ENCODE peak calls at places on chromosome 14, in nine cellular contexts. C, N, A, K, H, Y, J, M and U are unnamed samples. For H3K36me3, the result is how much of the 10 kb centered on the place peaks cover.

GRCh38 chr14:104969741-104970230 is 8.4 kb downstream of the AHNAK2 start:
- DNase-seq in C (no peak), N (no peak), A (no peak), K (no peak), H (no peak), Y (no peak), J (no peak), M (no peak), U (no peak)

GRCh38 chr14:103518416-103519042 is 4.1 kb downstream of the CKB start:
- DNase-seq in C (peak), N (peak), A (peak), K (peak), H (no peak), Y (no peak), J (no peak), M (peak), U (no peak)

GRCh38 chr14:41350476-41350875 is 256.2 kb upstream of the LRFN5 start:
- DNase-seq in C (no peak), N (no peak), A (no peak), K (no peak), H (no peak), Y (no peak), J (no peak), M (no peak), U (no peak)

GRCh38 chr14:71372411-71372838 is 465.2 kb downstream of the PCNX1 start:
- DNase-seq in C (no peak), N (no peak), A (no peak), K (no peak), H (no peak), Y (no peak), J (no peak), M (no peak), U (no peak)

GRCh38 chr14:44494125-44494524 is 13.0 kb downstream of the FSCB start:
- DNase-seq in C (no peak), N (no peak), A (no peak), K (no peak), H (no peak), Y (no peak), J (no peak), M (no peak), U (no peak)

GRCh38 chr14:87052646-87053225 is 940.2 kb downstream of the GALC start:
- DNase-seq in C (no peak), N (no peak), A (no peak), K (no peak), H (no peak), Y (no peak), J (no peak), M (no peak), U (no peak)

GRCh38 chr14:101358320-101358569 is 203.1 kb upstream of the DIO3 start:
- DNase-seq in C (no peak), N (no peak), A (peak), K (no peak), H (peak), Y (no peak), J (no peak), M (no peak), U (no peak)

GRCh38 chr14:101467181-101467926 is 93.9 kb upstream of the DIO3 start:
- DNase-seq in C (no peak), N (no peak), A (no peak), K (no peak), H (no peak), Y (no peak), J (peak), M (no peak), U (peak)

GRCh38 chr14:71322660-71323250 is 415.5 kb downstream of the PCNX1 start:
- DNase-seq in C (no peak), N (peak), A (no peak), K (no peak), H (no peak), Y (no peak), J (no peak), M (no peak), U (no peak)

GRCh38 chr14:101408077-101408831 is 153.0 kb upstream of the DIO3 start:
- DNase-seq in C (no peak), N (no peak), A (no peak), K (no peak), H (no peak), Y (no peak), J (no peak), M (no peak), U (no peak)

GRCh38 chr14:34059925-34060746 is 109.3 kb upstream of the EGLN3 start:
- DNase-seq in C (peak), N (peak), A (peak), K (peak), H (peak), Y (no peak), J (peak), M (peak), U (no peak)

GRCh38 chr14:31251028-31251958 is 43.7 kb upstream of the HECTD1 start:
- DNase-seq in C (peak), N (no peak), A (no peak), K (peak), H (no peak), Y (no peak), J (no peak), M (no peak), U (no peak)

GRCh38 chr14:103483600-103483999 is 39.0 kb downstream of the CKB start:
- DNase-seq in C (no peak), N (no peak), A (no peak), K (peak), H (no peak), Y (no peak), J (no peak), M (no peak), U (no peak)

DNA sequence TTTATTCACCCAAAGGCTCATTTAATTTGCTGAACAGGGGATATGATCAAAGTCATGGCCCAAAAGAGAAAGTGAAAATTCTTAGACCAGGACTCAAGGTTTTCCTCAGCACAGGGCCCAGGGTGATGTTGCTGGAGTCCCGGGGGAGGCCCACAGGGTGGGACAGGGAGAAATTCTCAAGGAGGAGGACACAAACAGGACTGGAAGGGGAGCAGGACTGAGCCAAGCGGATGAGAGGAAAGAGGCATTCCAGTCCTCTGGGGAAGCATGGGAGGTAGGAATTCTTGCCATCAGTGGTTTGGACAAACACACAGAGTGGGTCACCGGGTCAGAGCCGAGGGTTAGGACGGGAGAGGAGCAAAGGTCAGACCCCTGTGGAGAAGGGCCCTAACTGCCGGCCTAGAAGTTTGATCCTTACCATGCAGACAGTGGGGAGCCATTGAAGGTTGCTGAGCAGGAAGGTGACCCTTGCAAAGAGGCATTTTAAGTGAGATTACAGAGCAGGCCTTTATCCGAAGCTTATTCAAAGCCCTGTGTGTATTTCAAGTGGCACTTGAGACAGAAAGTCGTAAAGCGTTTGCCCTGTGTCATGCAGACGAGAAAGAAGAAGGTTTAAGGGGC is 68.4 kb upstream of the PTGR2 start:
- DNase-seq in C (no peak), N (no peak), A (peak), K (no peak), H (no peak), Y (no peak), J (no peak), M (peak), U (no peak)
- TF ChIP-seq POLR2AphosphoS5 in C (no peak), N (no peak), A (no peak), K (no peak), H (no peak), Y (no peak), J (no peak), M (no peak), U (no peak)

GRCh38 chr14:106522990-106523389 is 996.6 kb downstream of the TMEM121 start:
- DNase-seq in C (no peak), N (no peak), A (no peak), K (no peak), H (no peak), Y (no peak), J (no peak), M (no peak), U (no peak)
- H3K27ac ChIP-seq in C (no peak), N (no peak), A (no peak), K (no peak), H (no peak), Y (no peak), J (no peak), M (no peak), U (no peak)

DNA sequence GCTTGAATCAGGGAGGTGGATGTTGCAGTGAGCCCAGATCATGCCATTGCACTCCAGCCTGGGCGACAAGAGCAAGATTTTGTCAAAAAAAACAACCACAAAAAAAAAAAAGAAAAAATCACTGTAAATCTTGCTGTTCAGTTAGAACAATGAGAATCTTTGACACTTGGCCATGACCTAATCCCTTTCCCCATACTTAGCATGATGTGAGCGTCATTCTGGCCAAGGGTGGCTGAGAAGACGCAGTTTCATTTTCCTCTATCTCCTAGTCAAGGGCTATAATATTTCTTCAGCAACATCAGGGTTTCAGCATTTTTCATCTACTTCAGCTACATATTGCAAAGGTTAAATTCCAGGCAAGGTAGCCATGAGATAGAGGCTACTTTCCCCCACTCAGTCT is 599.4 kb upstream of the MDGA2 start:
- DNase-seq in C (no peak), N (no peak), A (no peak), K (no peak), H (no peak), Y (no peak), J (no peak), M (no peak), U (no peak)
- H3K36me3 ChIP-seq in C (under half), N (under half), A (under half), K (under half), H (under half), Y (under half), J (under half), M (under half), U (under half)

GRCh38 chr14:92651106-92651792 is 97.2 kb downstream of the LGMN start:
- DNase-seq in C (peak), N (no peak), A (no peak), K (peak), H (no peak), Y (no peak), J (no peak), M (no peak), U (no peak)
- TF ChIP-seq POLR2AphosphoS5 in C (no peak), N (no peak), A (no peak), K (no peak), H (no peak), Y (no peak), J (no peak), M (no peak), U (no peak)

DNA sequence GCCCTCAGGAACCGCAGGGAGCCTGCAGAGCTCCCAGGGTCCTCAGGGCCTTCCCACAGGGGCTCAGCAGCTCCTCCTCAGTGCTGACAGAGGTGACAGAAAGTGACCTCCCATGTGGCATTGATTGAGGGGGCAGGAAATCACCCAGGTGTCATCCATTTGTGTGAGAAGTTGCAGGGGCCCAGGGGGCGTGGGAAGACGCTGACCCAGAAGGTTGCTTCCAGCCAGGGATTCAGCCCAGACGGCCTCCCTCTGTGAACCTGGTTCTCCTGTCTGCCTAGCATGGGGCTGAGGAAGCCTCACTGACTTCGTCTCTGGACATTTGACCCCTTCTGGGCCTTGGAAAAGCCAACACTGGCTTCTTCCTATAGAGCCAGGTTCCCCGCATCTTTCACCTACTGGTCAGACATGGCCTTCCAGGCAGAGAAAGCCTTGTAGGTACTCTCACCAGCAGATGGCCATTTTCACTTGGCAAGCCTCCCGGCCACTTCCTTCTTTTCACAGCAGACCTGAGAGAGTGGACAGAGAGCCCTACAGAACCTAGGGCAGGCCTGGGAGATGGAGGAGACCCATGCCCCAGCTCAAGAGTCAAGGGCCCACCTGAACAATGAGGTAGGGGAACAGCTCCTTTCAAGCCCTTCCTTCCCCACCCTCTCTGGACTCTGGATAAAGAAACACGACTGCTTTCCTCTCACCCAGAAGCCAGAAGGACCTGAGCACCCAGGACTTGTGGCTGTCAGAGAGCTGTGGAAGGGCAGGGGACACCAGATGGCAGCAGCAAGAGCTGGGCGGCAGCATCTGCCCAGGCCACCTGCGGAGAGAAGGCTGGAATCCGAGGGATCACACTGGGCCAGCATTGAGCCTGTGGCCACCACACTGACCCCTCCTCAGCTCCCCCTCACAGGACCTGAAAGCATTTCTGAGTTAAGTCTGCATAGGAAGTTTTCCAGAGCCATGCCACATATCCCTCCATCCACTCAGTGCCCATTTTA is 377.8 kb downstream of the DPF3 start:
- DNase-seq in C (no peak), N (no peak), A (no peak), K (no peak), H (peak), Y (no peak), J (no peak), M (peak), U (peak)
- H3K27ac ChIP-seq in C (no peak), N (no peak), A (no peak), K (no peak), H (no peak), Y (no peak), J (no peak), M (no peak), U (no peak)

DNA sequence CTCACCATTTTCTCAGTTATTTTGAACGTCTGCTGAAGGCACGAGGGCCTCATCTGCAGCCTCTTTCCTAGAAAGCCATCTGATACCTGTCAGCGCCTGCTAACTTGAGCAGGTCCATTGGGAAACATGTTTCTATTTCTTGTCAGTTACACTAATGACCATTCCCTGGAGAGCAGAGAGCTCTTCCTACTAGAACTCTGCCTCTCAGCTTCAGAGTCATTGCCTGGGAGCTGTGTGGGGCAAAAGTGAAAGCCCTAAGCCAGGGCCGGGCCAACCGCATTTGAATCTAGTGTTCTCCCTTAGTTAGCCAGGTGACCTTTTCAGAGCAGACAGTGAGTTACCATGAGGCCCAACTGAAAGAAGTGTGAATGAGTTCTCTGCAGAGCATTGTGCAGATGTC is 135.8 kb downstream of the EML1 start:
- DNase-seq in C (no peak), N (no peak), A (no peak), K (no peak), H (no peak), Y (no peak), J (no peak), M (no peak), U (no peak)
- H3K36me3 ChIP-seq in C (under half), N (under half), A (under half), K (under half), H (under half), Y (under half), J (under half), M (under half), U (under half)